ENCODE peak calls at places on chromosome 1, in seven cellular contexts. One of them, this sample, is unnamed.

GRCh38 chr1:194318790-194319280 is 1132.4 kb upstream of the B3GALT2 start:
- DNase-seq in amniotic epithelial cell: no peak
- DNase-seq in thoracic aorta: no peak
- DNase-seq in adrenal gland: no peak
- DNase-seq in left ventricle myocardium inferior: no peak
- DNase-seq in NCI-H1092 treated with DMSO at 0.1 percent for 48 hours: no peak
- DNase-seq in stimulated activated CD8-positive, alpha-beta memory T cell treated with anti-CD3 and anti-CD28 coated beads, Interleukin-4, amount 100 ng/mL, for 24 hours: no peak
- DNase-seq in this sample: no peak

GRCh38 chr1:29123871-29124365 is at the start of gene TMEM200B:
- DNase-seq in left ventricle myocardium inferior: peak
- DNase-seq in stimulated activated CD8-positive, alpha-beta memory T cell treated with anti-CD3 and anti-CD28 coated beads, Interleukin-4, amount 100 ng/mL, for 24 hours: no peak
- DNase-seq in amniotic epithelial cell: no peak
- DNase-seq in NCI-H1092 treated with DMSO at 0.1 percent for 48 hours: no peak
- DNase-seq in thoracic aorta: no peak
- DNase-seq in adrenal gland: no peak
- DNase-seq in this sample: no peak

GRCh38 chr1:181021811-181022434 is 747 bp downstream of the STX6 start:
- DNase-seq in adrenal gland: peak
- DNase-seq in NCI-H1092 treated with DMSO at 0.1 percent for 48 hours: peak
- DNase-seq in thoracic aorta: peak
- DNase-seq in amniotic epithelial cell: peak
- DNase-seq in stimulated activated CD8-positive, alpha-beta memory T cell treated with anti-CD3 and anti-CD28 coated beads, Interleukin-4, amount 100 ng/mL, for 24 hours: peak
- DNase-seq in left ventricle myocardium inferior: peak
- DNase-seq in this sample: peak

GRCh38 chr1:199786695-199787094 is 240.8 kb upstream of the NR5A2 start:
- DNase-seq in thoracic aorta: no peak
- DNase-seq in amniotic epithelial cell: no peak
- DNase-seq in stimulated activated CD8-positive, alpha-beta memory T cell treated with anti-CD3 and anti-CD28 coated beads, Interleukin-4, amount 100 ng/mL, for 24 hours: no peak
- DNase-seq in left ventricle myocardium inferior: no peak
- DNase-seq in adrenal gland: no peak
- DNase-seq in NCI-H1092 treated with DMSO at 0.1 percent for 48 hours: no peak
- DNase-seq in this sample: no peak

GRCh38 chr1:162470216-162470615 is 27.4 kb upstream of the UHMK1 start:
- DNase-seq in amniotic epithelial cell: peak
- DNase-seq in thoracic aorta: no peak
- DNase-seq in left ventricle myocardium inferior: no peak
- DNase-seq in adrenal gland: no peak
- DNase-seq in stimulated activated CD8-positive, alpha-beta memory T cell treated with anti-CD3 and anti-CD28 coated beads, Interleukin-4, amount 100 ng/mL, for 24 hours: no peak
- DNase-seq in NCI-H1092 treated with DMSO at 0.1 percent for 48 hours: no peak
- DNase-seq in this sample: no peak

GRCh38 chr1:116489231-116489697 is 81.6 kb downstream of the CD58 start:
- DNase-seq in stimulated activated CD8-positive, alpha-beta memory T cell treated with anti-CD3 and anti-CD28 coated beads, Interleukin-4, amount 100 ng/mL, for 24 hours: no peak
- DNase-seq in left ventricle myocardium inferior: no peak
- DNase-seq in thoracic aorta: no peak
- DNase-seq in amniotic epithelial cell: no peak
- DNase-seq in adrenal gland: peak
- DNase-seq in NCI-H1092 treated with DMSO at 0.1 percent for 48 hours: no peak
- DNase-seq in this sample: no peak

GRCh38 chr1:59999006-59999405 is 72.4 kb upstream of the CYP2J2 start:
- DNase-seq in left ventricle myocardium inferior: no peak
- DNase-seq in NCI-H1092 treated with DMSO at 0.1 percent for 48 hours: no peak
- DNase-seq in amniotic epithelial cell: no peak
- DNase-seq in adrenal gland: no peak
- DNase-seq in thoracic aorta: no peak
- DNase-seq in stimulated activated CD8-positive, alpha-beta memory T cell treated with anti-CD3 and anti-CD28 coated beads, Interleukin-4, amount 100 ng/mL, for 24 hours: no peak
- DNase-seq in this sample: no peak

GRCh38 chr1:5985250-5985649 is 7.0 kb downstream of the NPHP4 start:
- DNase-seq in NCI-H1092 treated with DMSO at 0.1 percent for 48 hours: no peak
- DNase-seq in thoracic aorta: no peak
- DNase-seq in amniotic epithelial cell: no peak
- DNase-seq in left ventricle myocardium inferior: no peak
- DNase-seq in adrenal gland: peak
- DNase-seq in stimulated activated CD8-positive, alpha-beta memory T cell treated with anti-CD3 and anti-CD28 coated beads, Interleukin-4, amount 100 ng/mL, for 24 hours: no peak
- DNase-seq in this sample: no peak

GRCh38 chr1:20366766-20367602 is 76.3 kb downstream of the VWA5B1 start:
- DNase-seq in adrenal gland: peak
- DNase-seq in thoracic aorta: no peak
- DNase-seq in stimulated activated CD8-positive, alpha-beta memory T cell treated with anti-CD3 and anti-CD28 coated beads, Interleukin-4, amount 100 ng/mL, for 24 hours: no peak
- DNase-seq in amniotic epithelial cell: peak
- DNase-seq in left ventricle myocardium inferior: peak
- DNase-seq in NCI-H1092 treated with DMSO at 0.1 percent for 48 hours: peak
- DNase-seq in this sample: peak

GRCh38 chr1:232138044-232138443 is 491.9 kb downstream of the SIPA1L2 start:
- DNase-seq in thoracic aorta: no peak
- DNase-seq in amniotic epithelial cell: no peak
- DNase-seq in left ventricle myocardium inferior: no peak
- DNase-seq in stimulated activated CD8-positive, alpha-beta memory T cell treated with anti-CD3 and anti-CD28 coated beads, Interleukin-4, amount 100 ng/mL, for 24 hours: no peak
- DNase-seq in adrenal gland: no peak
- DNase-seq in NCI-H1092 treated with DMSO at 0.1 percent for 48 hours: no peak
- DNase-seq in this sample: no peak

GRCh38 chr1:219317762-219318353 is 144.2 kb downstream of the LYPLAL1 start:
- DNase-seq in thoracic aorta: no peak
- DNase-seq in left ventricle myocardium inferior: no peak
- DNase-seq in NCI-H1092 treated with DMSO at 0.1 percent for 48 hours: no peak
- DNase-seq in amniotic epithelial cell: no peak
- DNase-seq in adrenal gland: no peak
- DNase-seq in stimulated activated CD8-positive, alpha-beta memory T cell treated with anti-CD3 and anti-CD28 coated beads, Interleukin-4, amount 100 ng/mL, for 24 hours: no peak
- DNase-seq in this sample: peak

This sample was measured in NCI-H460.